ENCODE peak calls at places on chromosomes 13 and 19, in five cellular contexts. One of them, this sample, is unnamed.

GRCh38 chr13:44160549-44161278 is 212.9 kb upstream of the SERP2 start:
- DNase-seq in IMR-90: peak
- DNase-seq in SK-N-SH: no peak
- DNase-seq in GM12878: no peak
- DNase-seq in K562: no peak
- DNase-seq in this sample: no peak

GRCh38 chr13:78228211-78228610 is 309.6 kb upstream of the EDNRB start:
- DNase-seq in IMR-90: no peak
- DNase-seq in SK-N-SH: no peak
- DNase-seq in GM12878: no peak
- DNase-seq in K562: no peak
- DNase-seq in this sample: no peak

GRCh38 chr19:19900124-19900523 is 622 bp upstream of the ZNF93 start:
- DNase-seq in IMR-90: peak
- DNase-seq in SK-N-SH: peak
- DNase-seq in GM12878: no peak
- DNase-seq in K562: peak
- DNase-seq in this sample: no peak

GRCh38 chr13:80340643-80341097 is 256 bp downstream of the SPRY2 start:
- DNase-seq in IMR-90: peak
- DNase-seq in SK-N-SH: no peak
- DNase-seq in GM12878: no peak
- DNase-seq in K562: no peak
- DNase-seq in this sample: peak

GRCh38 chr19:54152878-54153524 is 6.5 kb downstream of the LENG1 start:
- DNase-seq in IMR-90: no peak
- DNase-seq in SK-N-SH: no peak
- DNase-seq in GM12878: no peak
- DNase-seq in K562: no peak
- DNase-seq in this sample: no peak

GRCh38 chr13:30905932-30906383 is at the start of gene MEDAG:
- DNase-seq in IMR-90: peak
- DNase-seq in SK-N-SH: no peak
- DNase-seq in GM12878: no peak
- DNase-seq in K562: no peak
- DNase-seq in this sample: no peak

GRCh38 chr13:109668433-109669233 is 117.8 kb downstream of the IRS2 start:
- DNase-seq in IMR-90: no peak
- DNase-seq in SK-N-SH: peak
- DNase-seq in GM12878: no peak
- DNase-seq in K562: no peak
- DNase-seq in this sample: no peak

GRCh38 chr13:48304132-48304876 is 753 bp downstream of the RB1 start:
- DNase-seq in IMR-90: peak
- DNase-seq in SK-N-SH: peak
- DNase-seq in GM12878: peak
- DNase-seq in K562: peak
- DNase-seq in this sample: peak

GRCh38 chr13:42762917-42763316 is 18.5 kb upstream of the FAM216B start:
- DNase-seq in IMR-90: peak
- DNase-seq in SK-N-SH: no peak
- DNase-seq in GM12878: no peak
- DNase-seq in K562: no peak
- DNase-seq in this sample: no peak

GRCh38 chr19:17211547-17212446 is 3.4 kb upstream of the USE1 start:
- DNase-seq in IMR-90: no peak
- DNase-seq in SK-N-SH: no peak
- DNase-seq in GM12878: no peak
- DNase-seq in K562: no peak
- DNase-seq in this sample: no peak

GRCh38 chr19:4642625-4643024 is 3.3 kb downstream of the TNFAIP8L1 start:
- DNase-seq in IMR-90: no peak
- DNase-seq in SK-N-SH: no peak
- DNase-seq in GM12878: no peak
- DNase-seq in K562: no peak
- DNase-seq in this sample: no peak

GRCh38 chr19:40718774-40719391 is 2.0 kb downstream of the ITPKC start:
- DNase-seq in IMR-90: peak
- DNase-seq in SK-N-SH: no peak
- DNase-seq in GM12878: peak
- DNase-seq in K562: peak
- DNase-seq in this sample: peak

GRCh38 chr13:93227280-93227905 is 786 bp downstream of the GPC6 start:
- DNase-seq in IMR-90: peak
- DNase-seq in SK-N-SH: peak
- DNase-seq in GM12878: no peak
- DNase-seq in K562: no peak
- DNase-seq in this sample: peak

GRCh38 chr13:101751488-101751887 is 299.0 kb downstream of the ITGBL1 start:
- DNase-seq in IMR-90: peak
- DNase-seq in SK-N-SH: peak
- DNase-seq in GM12878: no peak
- DNase-seq in K562: no peak
- DNase-seq in this sample: no peak

GRCh38 chr19:42420055-42420544 is 7.1 kb downstream of the LIPE start:
- DNase-seq in IMR-90: peak
- DNase-seq in SK-N-SH: peak
- DNase-seq in GM12878: no peak
- DNase-seq in K562: peak
- DNase-seq in this sample: peak

GRCh38 chr13:36986462-36987240 is 12.5 kb downstream of the ALG5 start:
- DNase-seq in IMR-90: peak
- DNase-seq in SK-N-SH: no peak
- DNase-seq in GM12878: no peak
- DNase-seq in K562: no peak
- DNase-seq in this sample: no peak

GRCh38 chr19:18539372-18539771 is 4.0 kb downstream of the FKBP8 start:
- DNase-seq in IMR-90: no peak
- DNase-seq in SK-N-SH: no peak
- DNase-seq in GM12878: no peak
- DNase-seq in K562: no peak
- DNase-seq in this sample: no peak

GRCh38 chr13:97567510-97568243 is 133.7 kb downstream of the RAP2A start:
- DNase-seq in IMR-90: peak
- DNase-seq in SK-N-SH: no peak
- DNase-seq in GM12878: peak
- DNase-seq in K562: no peak
- DNase-seq in this sample: peak

GRCh38 chr13:51499841-51500240 is 47.0 kb upstream of the INTS6 start:
- DNase-seq in IMR-90: no peak
- DNase-seq in SK-N-SH: no peak
- DNase-seq in GM12878: no peak
- DNase-seq in K562: no peak
- DNase-seq in this sample: no peak

GRCh38 chr13:21355304-21355703 is 103.8 kb downstream of the ZDHHC20 start:
- DNase-seq in IMR-90: no peak
- DNase-seq in SK-N-SH: no peak
- DNase-seq in GM12878: no peak
- DNase-seq in K562: no peak
- DNase-seq in this sample: no peak

GRCh38 chr19:20964798-20965197 is 41.7 kb downstream of the ZNF85 start:
- DNase-seq in IMR-90: no peak
- DNase-seq in SK-N-SH: no peak
- DNase-seq in GM12878: no peak
- DNase-seq in K562: peak
- DNase-seq in this sample: peak

GRCh38 chr19:44260343-44260681 is 626 bp downstream of the ZNF233 start:
- DNase-seq in IMR-90: no peak
- DNase-seq in SK-N-SH: peak
- DNase-seq in GM12878: no peak
- DNase-seq in K562: no peak
- DNase-seq in this sample: no peak
- TF ChIP-seq MXI1 in IMR-90: no peak
- TF ChIP-seq MXI1 in SK-N-SH: no peak
- TF ChIP-seq MXI1 in GM12878: no peak
- TF ChIP-seq MXI1 in K562: no peak
- TF ChIP-seq MXI1 in this sample: no peak

GRCh38 chr19:32022044-32022945 is 323.1 kb upstream of the ZNF507 start:
- DNase-seq in IMR-90: no peak
- DNase-seq in SK-N-SH: no peak
- DNase-seq in GM12878: no peak
- DNase-seq in K562: no peak
- DNase-seq in this sample: no peak

GRCh38 chr19:32018014-32018413 is 327.4 kb upstream of the ZNF507 start:
- DNase-seq in IMR-90: no peak
- DNase-seq in SK-N-SH: no peak
- DNase-seq in GM12878: no peak
- DNase-seq in K562: no peak
- DNase-seq in this sample: no peak

GRCh38 chr19:32022946-32023832 is 322.2 kb upstream of the ZNF507 start:
- DNase-seq in IMR-90: no peak
- DNase-seq in SK-N-SH: peak
- DNase-seq in GM12878: no peak
- DNase-seq in K562: no peak
- DNase-seq in this sample: peak

GRCh38 chr19:32017341-32017948 is 328.0 kb upstream of the ZNF507 start:
- DNase-seq in IMR-90: no peak
- DNase-seq in SK-N-SH: no peak
- DNase-seq in GM12878: no peak
- DNase-seq in K562: no peak
- DNase-seq in this sample: no peak

DNA sequence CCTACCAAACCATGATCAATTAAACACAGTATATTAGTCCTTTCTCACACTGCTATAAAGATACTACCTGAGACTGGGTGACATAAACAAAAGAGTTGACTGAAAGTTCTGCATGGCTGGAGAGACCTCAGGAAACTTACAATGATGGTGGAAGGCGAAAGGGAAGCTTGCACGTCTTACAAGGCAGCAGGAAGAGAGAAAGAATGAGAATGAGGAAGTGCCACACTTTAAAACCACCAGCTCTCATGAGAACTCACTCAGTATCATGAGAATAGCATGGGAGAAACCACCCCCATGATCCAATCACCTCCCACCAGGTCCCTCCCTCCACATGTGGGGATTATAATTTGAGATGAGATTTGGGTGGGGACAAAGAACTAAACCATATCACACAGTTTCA is 324.9 kb upstream of the ZNF507 start:
- DNase-seq in IMR-90: no peak
- DNase-seq in SK-N-SH: no peak
- DNase-seq in GM12878: no peak
- DNase-seq in K562: no peak
- DNase-seq in this sample: no peak
- TF ChIP-seq MXI1 in IMR-90: no peak
- TF ChIP-seq MXI1 in SK-N-SH: no peak
- TF ChIP-seq MXI1 in GM12878: no peak
- TF ChIP-seq MXI1 in K562: no peak
- TF ChIP-seq MXI1 in this sample: no peak

GRCh38 chr19:1311543-1312091 is 25.9 kb downstream of the EFNA2 start:
- DNase-seq in IMR-90: no peak
- DNase-seq in SK-N-SH: no peak
- DNase-seq in GM12878: no peak
- DNase-seq in K562: no peak
- DNase-seq in this sample: no peak

GRCh38 chr19:1313695-1314613 is 28.3 kb downstream of the EFNA2 start:
- DNase-seq in IMR-90: no peak
- DNase-seq in SK-N-SH: no peak
- DNase-seq in GM12878: no peak
- DNase-seq in K562: no peak
- DNase-seq in this sample: no peak

GRCh38 chr19:1310853-1311180 is 25.1 kb downstream of the EFNA2 start:
- DNase-seq in IMR-90: no peak
- DNase-seq in SK-N-SH: no peak
- DNase-seq in GM12878: no peak
- DNase-seq in K562: no peak
- DNase-seq in this sample: no peak

GRCh38 chr19:1315470-1316166 is 29.9 kb downstream of the EFNA2 start:
- DNase-seq in IMR-90: peak
- DNase-seq in SK-N-SH: peak
- DNase-seq in GM12878: no peak
- DNase-seq in K562: peak
- DNase-seq in this sample: no peak

GRCh38 chr19:1312732-1313694 is 27.3 kb downstream of the EFNA2 start:
- DNase-seq in IMR-90: peak
- DNase-seq in SK-N-SH: no peak
- DNase-seq in GM12878: no peak
- DNase-seq in K562: no peak
- DNase-seq in this sample: no peak
- TF ChIP-seq MXI1 in IMR-90: no peak
- TF ChIP-seq MXI1 in SK-N-SH: no peak
- TF ChIP-seq MXI1 in GM12878: no peak
- TF ChIP-seq MXI1 in K562: no peak
- TF ChIP-seq MXI1 in this sample: no peak

GRCh38 chr19:39265321-39265916 is 2.8 kb upstream of the IFNL2 start:
- DNase-seq in IMR-90: no peak
- DNase-seq in SK-N-SH: no peak
- DNase-seq in GM12878: no peak
- DNase-seq in K562: no peak
- DNase-seq in this sample: no peak

GRCh38 chr19:39263912-39264305 is 4.3 kb upstream of the IFNL2 start:
- DNase-seq in IMR-90: no peak
- DNase-seq in SK-N-SH: no peak
- DNase-seq in GM12878: no peak
- DNase-seq in K562: no peak
- DNase-seq in this sample: no peak

GRCh38 chr19:39262496-39262895 is 5.7 kb upstream of the IFNL2 start:
- DNase-seq in IMR-90: no peak
- DNase-seq in SK-N-SH: no peak
- DNase-seq in GM12878: no peak
- DNase-seq in K562: no peak
- DNase-seq in this sample: no peak

GRCh38 chr19:39261704-39262103 is 6.5 kb upstream of the IFNL2 start:
- DNase-seq in IMR-90: no peak
- DNase-seq in SK-N-SH: no peak
- DNase-seq in GM12878: no peak
- DNase-seq in K562: no peak
- DNase-seq in this sample: no peak

DNA sequence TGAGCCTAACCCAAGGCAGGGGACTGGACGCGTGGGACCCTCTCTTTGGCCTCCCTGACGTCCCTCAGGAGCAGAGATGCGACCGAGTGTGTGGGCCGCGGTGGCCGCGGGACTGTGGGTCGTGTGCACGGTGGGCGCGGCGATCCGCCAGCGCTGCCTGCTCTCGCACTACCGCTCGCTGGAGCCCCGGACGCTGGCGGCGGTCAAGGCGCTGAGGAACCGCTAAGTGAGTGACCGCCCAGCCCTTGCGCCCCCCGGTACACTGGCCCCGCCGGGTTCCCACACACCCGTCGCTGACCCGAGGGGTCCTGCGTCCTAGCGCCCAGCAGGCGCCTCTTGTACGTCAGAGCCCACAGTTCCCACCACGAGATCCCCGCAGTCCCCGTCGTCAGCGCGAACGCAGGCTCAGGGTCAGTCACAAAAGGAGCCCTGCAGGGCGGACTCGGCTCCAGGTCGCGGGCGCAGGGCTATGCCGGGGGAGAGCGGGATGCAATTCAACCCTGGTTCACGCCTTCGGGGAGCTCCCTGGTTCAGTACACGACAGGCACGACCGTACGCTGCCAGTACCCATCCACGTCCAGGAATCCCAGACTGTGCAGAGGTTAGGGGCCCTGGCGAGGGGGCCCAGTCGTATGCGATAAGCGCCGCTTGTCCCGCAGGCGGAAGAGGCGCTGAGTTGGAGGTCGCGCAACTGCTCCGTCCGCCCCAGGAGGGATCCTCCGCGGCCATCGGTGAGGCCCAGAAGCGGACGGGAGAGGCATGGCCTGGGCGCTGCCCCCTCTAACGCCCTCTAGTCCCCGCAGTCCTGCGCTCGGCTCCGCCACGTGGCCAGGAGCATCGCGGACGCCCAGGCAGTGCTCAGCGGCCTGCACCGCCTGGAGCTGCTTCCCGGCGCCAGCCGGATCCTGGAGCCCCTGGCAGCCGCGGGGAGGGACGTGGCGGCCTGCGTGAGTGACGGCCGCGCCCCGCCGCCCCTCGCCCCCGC is 3.6 kb upstream of the IFNL2 start:
- DNase-seq in IMR-90: no peak
- DNase-seq in SK-N-SH: no peak
- DNase-seq in GM12878: no peak
- DNase-seq in K562: no peak
- DNase-seq in this sample: no peak
- TF ChIP-seq MXI1 in IMR-90: no peak
- TF ChIP-seq MXI1 in SK-N-SH: no peak
- TF ChIP-seq MXI1 in GM12878: no peak
- TF ChIP-seq MXI1 in K562: no peak
- TF ChIP-seq MXI1 in this sample: no peak